ENCODE peak calls at places on chromosomes 5 and 9, in seven cellular contexts. One of them, this sample, is unnamed.

GRCh38 chr5:170426149-170426767 is 37.1 kb upstream of the KCNMB1 start:
- DNase-seq in CD8-positive, alpha-beta T cell: no peak
- DNase-seq in mammary epithelial cell: no peak
- DNase-seq in endothelial cell: no peak
- DNase-seq in type B pancreatic cell: no peak
- DNase-seq in fibroblast of lung: no peak
- DNase-seq in esophagus squamous epithelium: no peak
- DNase-seq in this sample: no peak

GRCh38 chr9:744790-745456 is 96.6 kb upstream of the DMRT1 start:
- DNase-seq in CD8-positive, alpha-beta T cell: no peak
- DNase-seq in mammary epithelial cell: no peak
- DNase-seq in endothelial cell: no peak
- DNase-seq in type B pancreatic cell: no peak
- DNase-seq in fibroblast of lung: no peak
- DNase-seq in esophagus squamous epithelium: no peak
- DNase-seq in this sample: no peak

GRCh38 chr5:139637438-139638089 is 10.6 kb upstream of the CXXC5 start:
- DNase-seq in CD8-positive, alpha-beta T cell: no peak
- DNase-seq in mammary epithelial cell: peak
- DNase-seq in endothelial cell: peak
- DNase-seq in type B pancreatic cell: peak
- DNase-seq in fibroblast of lung: peak
- DNase-seq in esophagus squamous epithelium: no peak
- DNase-seq in this sample: peak

GRCh38 chr9:91884746-91885687 is 65.0 kb downstream of the ROR2 start:
- DNase-seq in CD8-positive, alpha-beta T cell: no peak
- DNase-seq in mammary epithelial cell: no peak
- DNase-seq in endothelial cell: no peak
- DNase-seq in type B pancreatic cell: no peak
- DNase-seq in fibroblast of lung: peak
- DNase-seq in esophagus squamous epithelium: no peak
- DNase-seq in this sample: no peak

GRCh38 chr9:96566401-96567202 is 53.0 kb downstream of the CDC14B start:
- DNase-seq in CD8-positive, alpha-beta T cell: peak
- DNase-seq in mammary epithelial cell: peak
- DNase-seq in endothelial cell: peak
- DNase-seq in type B pancreatic cell: peak
- DNase-seq in fibroblast of lung: peak
- DNase-seq in esophagus squamous epithelium: peak
- DNase-seq in this sample: peak

GRCh38 chr9:100394819-100395218 is 32.1 kb upstream of the MSANTD3 start:
- DNase-seq in CD8-positive, alpha-beta T cell: no peak
- DNase-seq in mammary epithelial cell: peak
- DNase-seq in endothelial cell: no peak
- DNase-seq in type B pancreatic cell: no peak
- DNase-seq in fibroblast of lung: peak
- DNase-seq in esophagus squamous epithelium: no peak
- DNase-seq in this sample: no peak

GRCh38 chr9:103397868-103398600 is 402.9 kb downstream of the CYLC2 start:
- DNase-seq in CD8-positive, alpha-beta T cell: no peak
- DNase-seq in mammary epithelial cell: peak
- DNase-seq in endothelial cell: no peak
- DNase-seq in type B pancreatic cell: no peak
- DNase-seq in fibroblast of lung: peak
- DNase-seq in esophagus squamous epithelium: no peak
- DNase-seq in this sample: no peak

GRCh38 chr5:5332287-5332686 is 90.2 kb upstream of the ICE1 start:
- DNase-seq in CD8-positive, alpha-beta T cell: no peak
- DNase-seq in mammary epithelial cell: no peak
- DNase-seq in endothelial cell: no peak
- DNase-seq in type B pancreatic cell: no peak
- DNase-seq in fibroblast of lung: no peak
- DNase-seq in esophagus squamous epithelium: no peak
- DNase-seq in this sample: no peak

GRCh38 chr9:98121096-98121495 is 2.1 kb upstream of the TRIM14 start:
- DNase-seq in CD8-positive, alpha-beta T cell: no peak
- DNase-seq in mammary epithelial cell: peak
- DNase-seq in endothelial cell: no peak
- DNase-seq in type B pancreatic cell: no peak
- DNase-seq in fibroblast of lung: no peak
- DNase-seq in esophagus squamous epithelium: no peak
- DNase-seq in this sample: no peak

GRCh38 chr5:58240286-58240685 is 219.6 kb downstream of the PLK2 start:
- DNase-seq in CD8-positive, alpha-beta T cell: no peak
- DNase-seq in mammary epithelial cell: peak
- DNase-seq in endothelial cell: no peak
- DNase-seq in type B pancreatic cell: no peak
- DNase-seq in fibroblast of lung: peak
- DNase-seq in esophagus squamous epithelium: no peak
- DNase-seq in this sample: no peak

GRCh38 chr5:20618353-20618752 is 630.4 kb upstream of the CDH18 start:
- DNase-seq in CD8-positive, alpha-beta T cell: no peak
- DNase-seq in mammary epithelial cell: no peak
- DNase-seq in endothelial cell: no peak
- DNase-seq in type B pancreatic cell: no peak
- DNase-seq in fibroblast of lung: no peak
- DNase-seq in esophagus squamous epithelium: no peak
- DNase-seq in this sample: no peak

GRCh38 chr5:26518065-26518464 is 520.3 kb downstream of the CDH9 start:
- DNase-seq in CD8-positive, alpha-beta T cell: no peak
- DNase-seq in mammary epithelial cell: no peak
- DNase-seq in endothelial cell: no peak
- DNase-seq in type B pancreatic cell: no peak
- DNase-seq in fibroblast of lung: no peak
- DNase-seq in esophagus squamous epithelium: no peak
- DNase-seq in this sample: no peak

GRCh38 chr9:84857224-84857623 is 187.7 kb downstream of the NTRK2 start:
- DNase-seq in CD8-positive, alpha-beta T cell: no peak
- DNase-seq in mammary epithelial cell: no peak
- DNase-seq in endothelial cell: no peak
- DNase-seq in type B pancreatic cell: no peak
- DNase-seq in fibroblast of lung: no peak
- DNase-seq in esophagus squamous epithelium: no peak
- DNase-seq in this sample: no peak

GRCh38 chr5:125408582-125409069 is 662.2 kb upstream of the ZNF608 start:
- DNase-seq in CD8-positive, alpha-beta T cell: no peak
- DNase-seq in mammary epithelial cell: peak
- DNase-seq in endothelial cell: no peak
- DNase-seq in type B pancreatic cell: no peak
- DNase-seq in fibroblast of lung: peak
- DNase-seq in esophagus squamous epithelium: no peak
- DNase-seq in this sample: no peak

GRCh38 chr5:38023799-38024198 is 184.0 kb upstream of the GDNF start:
- DNase-seq in CD8-positive, alpha-beta T cell: no peak
- DNase-seq in mammary epithelial cell: no peak
- DNase-seq in endothelial cell: no peak
- DNase-seq in type B pancreatic cell: no peak
- DNase-seq in fibroblast of lung: no peak
- DNase-seq in esophagus squamous epithelium: no peak
- DNase-seq in this sample: no peak

GRCh38 chr5:145668714-145669113 is 166.4 kb downstream of the PRELID2 start:
- DNase-seq in CD8-positive, alpha-beta T cell: no peak
- DNase-seq in mammary epithelial cell: no peak
- DNase-seq in endothelial cell: no peak
- DNase-seq in type B pancreatic cell: no peak
- DNase-seq in fibroblast of lung: no peak
- DNase-seq in esophagus squamous epithelium: no peak
- DNase-seq in this sample: no peak

GRCh38 chr5:173329370-173330150 is 1.3 kb upstream of the STC2 start:
- DNase-seq in CD8-positive, alpha-beta T cell: no peak
- DNase-seq in mammary epithelial cell: no peak
- DNase-seq in endothelial cell: peak
- DNase-seq in type B pancreatic cell: no peak
- DNase-seq in fibroblast of lung: no peak
- DNase-seq in esophagus squamous epithelium: no peak
- DNase-seq in this sample: no peak

GRCh38 chr5:167626341-167627118 is 664.9 kb upstream of the WWC1 start:
- DNase-seq in CD8-positive, alpha-beta T cell: no peak
- DNase-seq in mammary epithelial cell: no peak
- DNase-seq in endothelial cell: no peak
- DNase-seq in type B pancreatic cell: no peak
- DNase-seq in fibroblast of lung: peak
- DNase-seq in esophagus squamous epithelium: no peak
- DNase-seq in this sample: no peak

GRCh38 chr9:14478175-14479165 is 164.5 kb upstream of the NFIB start:
- DNase-seq in CD8-positive, alpha-beta T cell: no peak
- DNase-seq in mammary epithelial cell: no peak
- DNase-seq in endothelial cell: no peak
- DNase-seq in type B pancreatic cell: no peak
- DNase-seq in fibroblast of lung: no peak
- DNase-seq in esophagus squamous epithelium: no peak
- DNase-seq in this sample: no peak

GRCh38 chr9:91483189-91483691 is 59.6 kb upstream of the NFIL3 start:
- DNase-seq in CD8-positive, alpha-beta T cell: no peak
- DNase-seq in mammary epithelial cell: no peak
- DNase-seq in endothelial cell: no peak
- DNase-seq in type B pancreatic cell: no peak
- DNase-seq in fibroblast of lung: peak
- DNase-seq in esophagus squamous epithelium: no peak
- DNase-seq in this sample: no peak

GRCh38 chr9:69453746-69454145 is 128.7 kb downstream of the ENTREP1 start:
- DNase-seq in CD8-positive, alpha-beta T cell: no peak
- DNase-seq in mammary epithelial cell: no peak
- DNase-seq in endothelial cell: no peak
- DNase-seq in type B pancreatic cell: no peak
- DNase-seq in fibroblast of lung: no peak
- DNase-seq in esophagus squamous epithelium: no peak
- DNase-seq in this sample: no peak

GRCh38 chr9:2122299-2122698 is 107.2 kb downstream of the SMARCA2 start:
- DNase-seq in CD8-positive, alpha-beta T cell: no peak
- DNase-seq in mammary epithelial cell: no peak
- DNase-seq in endothelial cell: no peak
- DNase-seq in type B pancreatic cell: no peak
- DNase-seq in fibroblast of lung: no peak
- DNase-seq in esophagus squamous epithelium: no peak
- DNase-seq in this sample: no peak

GRCh38 chr9:137669261-137669672 is 50.5 kb downstream of the EHMT1 start:
- DNase-seq in CD8-positive, alpha-beta T cell: no peak
- DNase-seq in mammary epithelial cell: no peak
- DNase-seq in endothelial cell: no peak
- DNase-seq in type B pancreatic cell: no peak
- DNase-seq in fibroblast of lung: no peak
- DNase-seq in esophagus squamous epithelium: no peak
- DNase-seq in this sample: no peak

GRCh38 chr5:156913719-156914370 is 49.2 kb downstream of the TIMD4 start:
- DNase-seq in CD8-positive, alpha-beta T cell: no peak
- DNase-seq in mammary epithelial cell: no peak
- DNase-seq in endothelial cell: no peak
- DNase-seq in type B pancreatic cell: no peak
- DNase-seq in fibroblast of lung: no peak
- DNase-seq in esophagus squamous epithelium: no peak
- DNase-seq in this sample: no peak

GRCh38 chr5:78331523-78332080 is 28.8 kb upstream of the SCAMP1 start:
- DNase-seq in CD8-positive, alpha-beta T cell: no peak
- DNase-seq in mammary epithelial cell: no peak
- DNase-seq in endothelial cell: no peak
- DNase-seq in type B pancreatic cell: no peak
- DNase-seq in fibroblast of lung: no peak
- DNase-seq in esophagus squamous epithelium: no peak
- DNase-seq in this sample: no peak
- TF ChIP-seq CTCF in CD8-positive, alpha-beta T cell: no peak
- TF ChIP-seq CTCF in mammary epithelial cell: no peak
- TF ChIP-seq CTCF in endothelial cell: no peak
- TF ChIP-seq CTCF in type B pancreatic cell: no peak
- TF ChIP-seq CTCF in fibroblast of lung: no peak
- TF ChIP-seq CTCF in esophagus squamous epithelium: no peak
- TF ChIP-seq CTCF in this sample: no peak

GRCh38 chr9:17843236-17843635 is 264.4 kb downstream of the SH3GL2 start:
- DNase-seq in CD8-positive, alpha-beta T cell: no peak
- DNase-seq in mammary epithelial cell: no peak
- DNase-seq in endothelial cell: no peak
- DNase-seq in type B pancreatic cell: no peak
- DNase-seq in fibroblast of lung: no peak
- DNase-seq in esophagus squamous epithelium: no peak
- DNase-seq in this sample: no peak

GRCh38 chr9:17837931-17838330 is 259.1 kb downstream of the SH3GL2 start:
- DNase-seq in CD8-positive, alpha-beta T cell: no peak
- DNase-seq in mammary epithelial cell: no peak
- DNase-seq in endothelial cell: no peak
- DNase-seq in type B pancreatic cell: no peak
- DNase-seq in fibroblast of lung: no peak
- DNase-seq in esophagus squamous epithelium: no peak
- DNase-seq in this sample: no peak

GRCh38 chr9:17833846-17834245 is 255.0 kb downstream of the SH3GL2 start:
- DNase-seq in CD8-positive, alpha-beta T cell: no peak
- DNase-seq in mammary epithelial cell: no peak
- DNase-seq in endothelial cell: no peak
- DNase-seq in type B pancreatic cell: no peak
- DNase-seq in fibroblast of lung: no peak
- DNase-seq in esophagus squamous epithelium: no peak
- DNase-seq in this sample: no peak

GRCh38 chr9:17839744-17840143 is 260.9 kb downstream of the SH3GL2 start:
- DNase-seq in CD8-positive, alpha-beta T cell: no peak
- DNase-seq in mammary epithelial cell: no peak
- DNase-seq in endothelial cell: no peak
- DNase-seq in type B pancreatic cell: no peak
- DNase-seq in fibroblast of lung: no peak
- DNase-seq in esophagus squamous epithelium: no peak
- DNase-seq in this sample: no peak
- TF ChIP-seq CTCF in CD8-positive, alpha-beta T cell: no peak
- TF ChIP-seq CTCF in mammary epithelial cell: no peak
- TF ChIP-seq CTCF in endothelial cell: no peak
- TF ChIP-seq CTCF in type B pancreatic cell: no peak
- TF ChIP-seq CTCF in fibroblast of lung: no peak
- TF ChIP-seq CTCF in esophagus squamous epithelium: no peak
- TF ChIP-seq CTCF in this sample: no peak

GRCh38 chr5:110716247-110717245 is 9.9 kb downstream of the TMEM232 start:
- DNase-seq in CD8-positive, alpha-beta T cell: no peak
- DNase-seq in mammary epithelial cell: no peak
- DNase-seq in endothelial cell: no peak
- DNase-seq in type B pancreatic cell: no peak
- DNase-seq in fibroblast of lung: no peak
- DNase-seq in esophagus squamous epithelium: no peak
- DNase-seq in this sample: no peak
- TF ChIP-seq CTCF in CD8-positive, alpha-beta T cell: no peak
- TF ChIP-seq CTCF in mammary epithelial cell: peak
- TF ChIP-seq CTCF in endothelial cell: no peak
- TF ChIP-seq CTCF in type B pancreatic cell: no peak
- TF ChIP-seq CTCF in fibroblast of lung: no peak
- TF ChIP-seq CTCF in esophagus squamous epithelium: no peak
- TF ChIP-seq CTCF in this sample: no peak

GRCh38 chr5:80125962-80126480 is 90.9 kb downstream of the THBS4 start:
- DNase-seq in CD8-positive, alpha-beta T cell: no peak
- DNase-seq in mammary epithelial cell: peak
- DNase-seq in endothelial cell: no peak
- DNase-seq in type B pancreatic cell: no peak
- DNase-seq in fibroblast of lung: peak
- DNase-seq in esophagus squamous epithelium: no peak
- DNase-seq in this sample: no peak
- TF ChIP-seq CTCF in CD8-positive, alpha-beta T cell: peak
- TF ChIP-seq CTCF in mammary epithelial cell: no peak
- TF ChIP-seq CTCF in endothelial cell: no peak
- TF ChIP-seq CTCF in type B pancreatic cell: peak
- TF ChIP-seq CTCF in fibroblast of lung: no peak
- TF ChIP-seq CTCF in esophagus squamous epithelium: no peak
- TF ChIP-seq CTCF in this sample: no peak